ENCODE peak calls at places on chromosomes 6 and 20, in four cellular contexts. W is neural crest cell, H is heart left ventricle, I is WTC11. D is an unnamed sample.

GRCh38 chr6:33317418-33317667 is 201 bp downstream of the ZBTB22 start:
- DNase-seq in W (no peak), H (no peak), I (peak; percentile 69), D (no peak)

GRCh38 chr6:127914240-127914639 is 13.4 kb upstream of the THEMIS start:
- DNase-seq in W (no peak), H (no peak), I (no peak), D (no peak)

GRCh38 chr6:144007455-144007778 is 642 bp downstream of the PLAGL1 start:
- DNase-seq in W (no peak), H (no peak), I (no peak), D (no peak)

GRCh38 chr20:48530957-48531356 is 296.8 kb downstream of the PREX1 start:
- DNase-seq in W (no peak), H (no peak), I (no peak), D (no peak)

GRCh38 chr6:25168637-25169036 is 110.5 kb upstream of the CARMIL1 start:
- DNase-seq in W (no peak), H (no peak), I (no peak), D (no peak)

GRCh38 chr6:148999921-149000589 is 253.2 kb downstream of the UST start:
- DNase-seq in W (no peak), H (peak; percentile 83), I (no peak), D (no peak)

GRCh38 chr6:80316655-80317332 is 210.3 kb downstream of the BCKDHB start:
- DNase-seq in W (no peak), H (no peak), I (no peak), D (no peak)

GRCh38 chr6:13474360-13474759 is 13.0 kb downstream of the GFOD1 start:
- DNase-seq in W (no peak), H (no peak), I (no peak), D (no peak)

GRCh38 chr20:48605364-48606116 is 222.3 kb downstream of the PREX1 start:
- DNase-seq in W (no peak), H (no peak), I (peak; percentile 1), D (no peak)

GRCh38 chr6:109705258-109705657 is 14.2 kb downstream of the FIG4 start:
- DNase-seq in W (peak; percentile 77), H (peak; percentile 79), I (peak; percentile 81), D (peak; percentile 72)

GRCh38 chr20:57199656-57200405 is 66.6 kb downstream of the BMP7 start:
- DNase-seq in W (no peak), H (no peak), I (no peak), D (no peak)

GRCh38 chr20:21498646-21499045 is 15.2 kb downstream of the NKX2-2 start:
- DNase-seq in W (no peak), H (no peak), I (no peak), D (no peak)

GRCh38 chr6:41318648-41319565 is 16.5 kb upstream of the NCR2 start:
- DNase-seq in W (peak; percentile 77), H (peak; percentile 91), I (peak; percentile 85), D (peak; percentile 71)
- TF ChIP-seq CTCF in W (peak; percentile 100), H (peak; percentile 100), I (peak; percentile 100), D (peak; percentile 99)

GRCh38 chr6:52284460-52285173 is at the start of gene MCM3:
- DNase-seq in W (peak; percentile 88), H (peak; percentile 96), I (peak; percentile 97), D (peak; percentile 89)
- TF ChIP-seq CTCF in W (no peak), H (no peak), I (no peak), D (no peak)

DNA sequence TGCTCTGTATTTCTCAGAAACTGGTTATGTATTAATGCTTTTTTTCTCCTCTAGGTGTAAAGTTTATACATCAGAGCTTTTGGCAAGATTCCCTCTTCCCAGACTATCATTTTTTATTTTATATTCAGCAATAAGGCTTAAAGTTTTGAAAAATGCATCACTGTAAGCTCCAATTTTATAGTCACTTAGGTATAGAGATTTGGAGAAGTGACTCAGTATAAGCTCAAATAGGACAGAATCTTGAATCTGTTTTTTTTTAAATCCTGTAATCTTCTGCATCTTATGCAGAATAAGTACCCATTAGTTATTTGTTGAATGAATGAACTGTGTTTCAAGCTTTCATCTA is 1.0 kb downstream of the NCOA7 start:
- DNase-seq in W (no peak), H (no peak), I (no peak), D (no peak)
- TF ChIP-seq CTCF in W (no peak), H (no peak), I (no peak), D (no peak)

DNA sequence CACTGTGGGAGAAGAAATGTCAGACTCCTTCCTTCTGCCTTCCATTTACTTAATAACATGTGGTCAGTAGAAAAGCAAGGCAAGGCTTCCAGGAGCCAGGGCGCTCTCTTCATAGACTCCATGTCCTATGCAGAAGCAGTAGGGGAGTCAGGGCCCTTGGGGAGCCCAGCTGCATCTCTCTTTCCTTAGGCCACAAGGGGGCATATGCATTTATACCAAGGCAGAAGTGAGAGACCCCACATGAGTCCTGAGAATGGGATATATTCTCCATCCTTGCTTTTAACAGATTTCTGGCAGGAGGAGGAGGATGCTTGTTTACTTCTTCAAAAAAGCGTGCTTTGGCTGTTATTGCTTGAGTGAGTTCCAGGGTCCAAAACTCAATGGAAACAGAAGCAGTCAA is 198.5 kb downstream of the HIVEP2 start:
- DNase-seq in W (no peak), H (no peak), I (peak; percentile 59), D (peak; percentile 14)
- TF ChIP-seq CTCF in W (peak; percentile 51), H (peak; percentile 39), I (no peak), D (peak; percentile 61)

GRCh38 chr6:146931214-146931613 is 273.0 kb upstream of the STXBP5 start:
- DNase-seq in W (no peak), H (no peak), I (no peak), D (no peak)
- TF ChIP-seq CTCF in W (no peak), H (no peak), I (no peak), D (no peak)

GRCh38 chr6:104859225-104860146 is at the start of gene HACE1:
- DNase-seq in W (peak; percentile 86), H (peak; percentile 94), I (peak; percentile 94), D (peak; percentile 81)
- TF ChIP-seq CTCF in W (peak; percentile 53), H (no peak), I (no peak), D (peak; percentile 40)